ENCODE peak calls at places on chromosome 5, in nine cellular contexts. R is GM20000; C is RWPE1; L is activated CD8-positive, alpha-beta T cell treated with anti-CD3 and anti-CD28 coated beads for 36 hours; S is H1; Z is left ventricle myocardium inferior; T is AG10803; I is neural crest cell; E is upper lobe of right lung. J is an unnamed sample.

GRCh38 chr5:68467791-68468190 is 252.2 kb downstream of the PIK3R1 start:
- DNase-seq in Z (no peak), E (no peak), R (no peak), I (no peak), L (no peak), S (no peak), T (no peak), C (no peak), J (no peak)

GRCh38 chr5:178252258-178252657 is 19.7 kb upstream of the PHYKPL start:
- DNase-seq in E (no peak), R (no peak), Z (no peak), I (no peak), S (no peak), C (no peak), T (no peak), L (no peak), J (peak; percentile 31)

GRCh38 chr5:166617507-166617906 is 1673.9 kb upstream of the WWC1 start:
- DNase-seq in I (no peak), L (no peak), C (no peak), Z (no peak), E (no peak), R (no peak), T (no peak), S (no peak), J (no peak)

GRCh38 chr5:97090944-97091343 is 51.5 kb downstream of the LIX1 start:
- DNase-seq in S (no peak), C (no peak), I (no peak), L (no peak), R (no peak), E (no peak), Z (no peak), T (no peak), J (no peak)

GRCh38 chr5:119136666-119137318 is 65.9 kb downstream of the DMXL1 start:
- DNase-seq in I (no peak), T (no peak), C (no peak), L (no peak), E (no peak), Z (no peak), S (no peak), R (no peak), J (peak; percentile 4)

GRCh38 chr5:171606414-171607024 is 179.1 kb upstream of the SMIM23 start:
- DNase-seq in E (no peak), C (no peak), I (no peak), L (no peak), Z (no peak), T (no peak), R (no peak), S (no peak), J (peak; percentile 39)

GRCh38 chr5:77138981-77139380 is 51.9 kb upstream of the ZBED3 start:
- DNase-seq in E (no peak), Z (no peak), L (no peak), S (no peak), R (no peak), T (peak; percentile 7), I (no peak), C (no peak), J (no peak)

GRCh38 chr5:1294839-1295649 is at the start of gene TERT:
- DNase-seq in S (peak; percentile 93), T (no peak), C (no peak), R (peak; percentile 76), I (peak; percentile 47), E (peak; percentile 67), Z (no peak), L (peak; percentile 78), J (peak; percentile 91)

GRCh38 chr5:17343675-17344074 is 126.2 kb downstream of the BASP1 start:
- DNase-seq in L (no peak), E (no peak), Z (no peak), S (no peak), T (peak; percentile 75), R (peak; percentile 61), I (no peak), C (peak; percentile 32), J (no peak)

GRCh38 chr5:171379961-171380360 is 7.7 kb upstream of the NPM1 start:
- DNase-seq in I (no peak), S (no peak), L (no peak), T (no peak), Z (no peak), R (no peak), C (no peak), E (peak; percentile 21), J (no peak)

GRCh38 chr5:1784197-1785050 is 15.2 kb downstream of the MRPL36 start:
- DNase-seq in T (no peak), C (no peak), R (no peak), E (peak; percentile 48), Z (peak; percentile 7), L (no peak), S (no peak), I (no peak), J (no peak)

GRCh38 chr5:132773114-132773513 is 3.9 kb downstream of the SEPTIN8 start:
- DNase-seq in I (no peak), S (no peak), C (no peak), L (no peak), R (no peak), T (no peak), E (no peak), Z (no peak), J (no peak)

GRCh38 chr5:50501510-50502209 is 60.6 kb upstream of the EMB start:
- DNase-seq in R (peak; percentile 20), T (no peak), Z (no peak), I (no peak), E (no peak), L (no peak), S (no peak), C (no peak), J (peak; percentile 89)

GRCh38 chr5:73106335-73106734 is 14.0 kb upstream of the TMEM171 start:
- DNase-seq in S (no peak), C (no peak), T (no peak), E (no peak), R (no peak), L (no peak), Z (no peak), I (no peak), J (no peak)

GRCh38 chr5:160699301-160699700 is 152.7 kb downstream of the ATP10B start:
- DNase-seq in L (no peak), I (no peak), S (no peak), T (no peak), C (no peak), E (no peak), Z (no peak), R (no peak), J (no peak)

GRCh38 chr5:146906803-146907202 is 28.2 kb upstream of the PPP2R2B start:
- DNase-seq in R (no peak), L (peak; percentile 4), T (no peak), I (peak; percentile 10), E (no peak), S (peak; percentile 88), Z (no peak), C (no peak), J (no peak)

GRCh38 chr5:127959152-127959764 is 124.3 kb upstream of the SLC12A2 start:
- DNase-seq in S (no peak), T (peak; percentile 62), I (no peak), L (peak; percentile 35), R (no peak), Z (peak; percentile 76), E (peak; percentile 71), C (peak; percentile 87), J (no peak)

GRCh38 chr5:149837680-149838269 is 106.8 kb downstream of the PDE6A start:
- DNase-seq in R (no peak), S (peak; percentile 78), L (peak; percentile 32), E (no peak), Z (no peak), C (peak; percentile 87), T (peak; percentile 58), I (peak; percentile 61), J (peak; percentile 37)

GRCh38 chr5:35233121-35233520 is 2.8 kb upstream of the PRLR start:
- DNase-seq in T (no peak), C (no peak), Z (no peak), I (no peak), R (no peak), L (no peak), S (no peak), E (no peak), J (no peak)

GRCh38 chr5:35228304-35228703 is 2.0 kb downstream of the PRLR start:
- DNase-seq in C (no peak), S (no peak), I (no peak), R (no peak), E (no peak), L (no peak), T (no peak), Z (no peak), J (no peak)

GRCh38 chr5:35229076-35230042 is 928 bp downstream of the PRLR start:
- DNase-seq in L (peak; percentile 13), I (no peak), C (peak; percentile 44), Z (no peak), E (peak; percentile 66), S (peak; percentile 79), R (peak; percentile 66), T (no peak), J (no peak)

GRCh38 chr5:35232124-35232523 is 1.8 kb upstream of the PRLR start:
- DNase-seq in I (no peak), Z (no peak), R (no peak), C (no peak), L (no peak), S (no peak), E (no peak), T (no peak), J (no peak)

GRCh38 chr5:35230043-35230611 is at the start of gene PRLR:
- DNase-seq in Z (peak; percentile 24), R (peak; percentile 36), S (peak; percentile 61), T (peak; percentile 25), E (peak; percentile 66), I (no peak), L (peak; percentile 2), C (peak; percentile 26), J (no peak)
- TF ChIP-seq CTCF in Z (no peak), R (no peak), S (no peak), T (no peak), E (no peak), I (no peak), L (no peak), C (no peak), J (no peak)

DNA sequence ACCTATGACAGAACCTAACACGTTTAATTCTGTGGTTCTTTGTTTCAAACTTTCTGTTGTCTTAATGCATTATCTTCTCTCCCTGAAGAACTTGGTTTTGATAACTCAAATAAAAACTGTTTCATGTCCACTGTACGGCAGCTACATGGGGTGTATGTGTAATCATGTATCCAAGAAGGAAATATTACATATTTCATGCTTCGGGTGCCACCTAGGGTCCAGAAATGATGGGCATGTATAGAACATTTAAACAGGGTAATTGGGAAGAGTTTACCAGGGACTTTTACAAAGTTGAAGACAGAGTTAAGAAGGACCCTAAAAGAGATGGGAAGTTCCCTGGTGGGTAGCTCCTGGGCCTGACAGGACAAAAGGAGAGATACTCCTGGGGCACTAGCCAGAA is 291.3 kb downstream of the FBXL7 start:
- DNase-seq in L (no peak), Z (no peak), I (no peak), C (no peak), E (no peak), S (no peak), R (no peak), T (no peak), J (no peak)
- TF ChIP-seq CTCF in L (no peak), Z (no peak), I (no peak), C (no peak), E (no peak), S (no peak), R (no peak), T (peak; percentile 27), J (no peak)

GRCh38 chr5:151051931-151052608 is 28.8 kb downstream of the TNIP1 start:
- DNase-seq in L (no peak), T (no peak), R (no peak), E (no peak), Z (no peak), I (no peak), S (no peak), C (no peak), J (no peak)
- TF ChIP-seq CTCF in L (peak; percentile 4), T (no peak), R (no peak), E (no peak), Z (no peak), I (no peak), S (no peak), C (no peak), J (no peak)

GRCh38 chr5:156934450-156935211 is 28.4 kb downstream of the TIMD4 start:
- DNase-seq in I (peak; percentile 26), R (peak; percentile 49), E (no peak), L (peak; percentile 82), S (peak; percentile 54), T (peak; percentile 9), C (no peak), Z (no peak), J (peak; percentile 87)
- TF ChIP-seq CTCF in I (peak; percentile 68), R (peak; percentile 72), E (peak; percentile 58), L (peak; percentile 93), S (peak; percentile 68), T (peak; percentile 59), C (no peak), Z (peak; percentile 61), J (peak; percentile 100)

J was measured in OCI-LY7.